ENCODE peak calls at places on chromosomes 16 and 17, in seven cellular contexts. P, G, N, M, D, B and R are unnamed samples.

GRCh38 chr16:54284319-54284930 is 2.2 kb downstream of the IRX3 start:
- DNase-seq in B (peak; percentile 47), P (no peak), D (no peak), M (peak; percentile 36), G (peak; percentile 44), N (no peak), R (peak; percentile 52)

GRCh38 chr17:66312912-66313311 is 10.5 kb downstream of the PRKCA start:
- DNase-seq in G (no peak), M (no peak), D (no peak), P (no peak), B (no peak), N (no peak), R (no peak)

GRCh38 chr17:33106525-33107162 is 115.0 kb downstream of the SPACA3 start:
- DNase-seq in B (peak; percentile 49), G (no peak), D (no peak), P (no peak), N (no peak), M (peak; percentile 8), R (no peak)

GRCh38 chr16:4940719-4941118 is 3.8 kb upstream of the PPL start:
- DNase-seq in N (no peak), G (no peak), P (no peak), B (no peak), M (no peak), D (no peak), R (no peak)

GRCh38 chr16:70157477-70158260 is 15.9 kb upstream of the CLEC18C start:
- DNase-seq in P (no peak), D (no peak), G (no peak), N (no peak), M (no peak), B (no peak), R (no peak)

GRCh38 chr16:67846320-67847063 is at the start of gene NUTF2:
- DNase-seq in M (peak; percentile 99), G (peak; percentile 99), B (peak; percentile 97), N (peak; percentile 96), D (peak; percentile 92), P (peak; percentile 85), R (peak; percentile 99)

GRCh38 chr17:62749926-62750325 is 58.2 kb downstream of the MARCHF10 start:
- DNase-seq in G (no peak), B (no peak), N (no peak), P (no peak), D (no peak), M (no peak), R (no peak)

GRCh38 chr17:63622571-63623390 is 564 bp downstream of the MAP3K3 start:
- DNase-seq in G (peak; percentile 59), N (peak; percentile 76), B (peak; percentile 77), D (no peak), P (peak; percentile 60), M (peak; percentile 83), R (peak; percentile 65)

GRCh38 chr16:88649924-88650748 is 717 bp downstream of the CYBA start:
- DNase-seq in G (no peak), D (no peak), B (peak; percentile 22), M (peak; percentile 43), P (peak; percentile 8), N (peak; percentile 69), R (peak; percentile 35)

GRCh38 chr17:74924250-74924948 is at the start of gene OTOP2:
- DNase-seq in N (no peak), B (peak; percentile 9), G (no peak), D (no peak), M (no peak), P (no peak), R (no peak)

GRCh38 chr17:75641343-75641742 is 8.1 kb downstream of the SMIM5 start:
- DNase-seq in M (no peak), B (no peak), D (no peak), N (no peak), G (no peak), P (no peak), R (no peak)

GRCh38 chr16:72442381-72443158 is 270.6 kb upstream of the PMFBP1 start:
- DNase-seq in N (no peak), M (no peak), P (peak; percentile 50), G (no peak), B (no peak), D (no peak), R (no peak)

GRCh38 chr16:87216824-87217205 is 100.4 kb downstream of the C16orf95 start:
- DNase-seq in M (no peak), G (no peak), N (no peak), D (no peak), P (no peak), B (no peak), R (no peak)

GRCh38 chr17:62109378-62109902 is 44.4 kb upstream of the MED13 start:
- DNase-seq in M (peak; percentile 94), D (peak; percentile 80), N (peak; percentile 42), G (peak; percentile 18), B (peak; percentile 84), P (peak; percentile 60), R (peak; percentile 95)

GRCh38 chr16:54422569-54422978 is 136.0 kb upstream of the IRX3 start:
- DNase-seq in B (peak; percentile 90), G (no peak), N (no peak), D (no peak), P (no peak), M (no peak), R (no peak)

GRCh38 chr17:1413281-1413791 is 13.3 kb upstream of the YWHAE start:
- DNase-seq in G (no peak), M (no peak), N (peak; percentile 73), P (peak; percentile 86), B (no peak), D (no peak), R (no peak)

GRCh38 chr16:79127768-79128167 is 472.8 kb downstream of the MAF start:
- DNase-seq in P (no peak), D (no peak), M (no peak), N (no peak), B (no peak), G (no peak), R (no peak)

GRCh38 chr16:10031473-10031872 is 150.8 kb downstream of the GRIN2A start:
- DNase-seq in B (no peak), G (no peak), N (no peak), P (no peak), D (no peak), M (peak; percentile 45), R (no peak)

GRCh38 chr16:19589771-19590302 is 34.3 kb downstream of the VPS35L start:
- DNase-seq in M (no peak), P (peak; percentile 84), G (no peak), D (no peak), B (peak; percentile 97), N (peak; percentile 86), R (no peak)

GRCh38 chr17:33637534-33637933 is 344.4 kb upstream of the ASIC2 start:
- DNase-seq in N (no peak), P (no peak), B (no peak), D (no peak), G (no peak), M (no peak), R (no peak)

GRCh38 chr17:36545465-36546417 is 1.0 kb downstream of the GGNBP2 start:
- DNase-seq in P (peak; percentile 98), N (peak; percentile 98), G (peak; percentile 98), M (peak; percentile 98), D (peak; percentile 94), B (peak; percentile 97), R (peak; percentile 100)

GRCh38 chr17:27343972-27344607 is 50.2 kb downstream of the WSB1 start:
- DNase-seq in D (no peak), N (no peak), B (no peak), G (no peak), P (no peak), M (no peak), R (no peak)

GRCh38 chr16:84755004-84755672 is 55.3 kb downstream of the USP10 start:
- DNase-seq in B (no peak), D (no peak), G (no peak), N (no peak), P (no peak), M (no peak), R (no peak)

GRCh38 chr17:17849147-17849820 is 12.5 kb upstream of the SREBF1 start:
- DNase-seq in N (no peak), G (no peak), P (no peak), M (no peak), D (no peak), B (peak; percentile 15), R (no peak)

GRCh38 chr17:17710728-17711541 is 29.7 kb downstream of the RAI1 start:
- DNase-seq in G (no peak), P (peak; percentile 93), M (peak; percentile 94), B (no peak), N (peak; percentile 96), D (no peak), R (peak; percentile 92)

GRCh38 chr16:66695474-66695934 is 1.0 kb downstream of the CMTM4 start:
- DNase-seq in G (no peak), N (no peak), D (no peak), M (no peak), B (no peak), P (no peak), R (no peak)

GRCh38 chr17:41733348-41734138 is 900 bp downstream of the HAP1 start:
- DNase-seq in P (no peak), D (no peak), N (no peak), G (no peak), B (no peak), M (no peak), R (peak; percentile 49)
- H2BK120ac ChIP-seq in P (no peak overlapping the region), D (no peak overlapping the region), N (no peak overlapping the region), G (no peak overlapping the region), B (no peak overlapping the region), M (no peak overlapping the region), R (no peak overlapping the region)

DNA sequence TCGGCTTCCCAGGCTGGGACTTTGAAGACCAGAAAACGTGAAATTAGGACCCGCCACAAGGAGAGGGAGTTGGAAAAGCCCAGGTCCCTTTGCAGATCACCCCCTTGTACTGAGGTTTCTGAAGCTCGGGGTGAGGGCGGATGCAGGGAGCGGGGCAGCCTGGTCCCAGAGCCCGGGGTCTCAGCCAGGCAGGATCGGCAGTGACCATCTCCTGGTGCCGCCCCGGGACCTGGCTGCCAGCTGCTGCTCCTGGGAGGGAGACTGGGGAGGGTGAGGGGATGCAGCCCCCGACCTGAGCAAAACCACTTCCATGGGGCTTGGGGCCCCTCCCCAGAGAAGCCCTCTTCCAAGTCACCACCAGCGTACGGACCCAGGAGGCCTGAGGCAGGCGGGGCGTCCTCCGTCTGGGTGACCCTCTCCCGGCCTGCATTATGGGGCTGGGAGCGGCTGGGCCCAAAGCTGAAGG is 14.9 kb downstream of the CD7 start:
- DNase-seq in G (no peak), N (no peak), P (no peak), D (no peak), M (no peak), B (no peak), R (no peak)
- H2BK120ac ChIP-seq in G (no peak overlapping the region), N (no peak overlapping the region), P (no peak overlapping the region), D (no peak overlapping the region), M (no peak overlapping the region), B (no peak overlapping the region), R (no peak overlapping the region)

DNA sequence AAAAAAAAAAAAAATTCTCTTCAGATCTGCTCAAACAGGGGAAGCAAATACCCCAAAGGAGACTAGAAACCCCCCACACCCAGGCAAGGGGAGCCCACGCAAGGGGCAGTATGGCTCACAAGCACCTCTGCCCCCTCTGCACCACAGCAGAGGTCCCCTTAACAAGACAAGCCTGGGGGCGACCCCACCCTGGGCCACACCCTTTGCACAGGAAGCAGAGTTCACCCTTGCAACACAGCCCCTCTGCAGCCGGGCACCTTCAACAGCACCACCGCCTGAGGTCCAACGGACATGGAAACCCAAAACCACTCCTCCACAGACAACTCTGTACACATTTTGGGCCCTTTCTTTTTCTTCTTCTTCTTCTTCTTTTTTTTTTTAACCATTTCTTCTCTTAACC is 12.8 kb downstream of the AXIN1 start:
- DNase-seq in M (no peak), D (no peak), N (no peak), B (no peak), G (no peak), P (no peak), R (no peak)
- H2BK120ac ChIP-seq in M (no peak overlapping the region), D (no peak overlapping the region), N (no peak overlapping the region), B (no peak overlapping the region), G (no peak overlapping the region), P (no peak overlapping the region), R (no peak overlapping the region)

GRCh38 chr17:40482722-40483121 is 18.7 kb downstream of the TNS4 start:
- DNase-seq in P (no peak), N (no peak), M (no peak), B (no peak), D (no peak), G (no peak), R (no peak)
- H2BK120ac ChIP-seq in P (peak overlapping the region; percentile 95), N (no peak overlapping the region), M (no peak overlapping the region), B (no peak overlapping the region), D (no peak overlapping the region), G (no peak overlapping the region), R (no peak overlapping the region)